ENCODE peak calls at places on chromosomes 2 and 18, in eight cellular contexts. One of them, this sample, is unnamed.

GRCh38 chr2:238096311-238097011 is 3.7 kb upstream of the ESPNL start:
- DNase-seq in progenitor cell of endocrine pancreas: no peak
- DNase-seq in amygdala: no peak
- DNase-seq in amniotic stem cell: no peak
- DNase-seq in ureter: no peak
- DNase-seq in astrocyte of the spinal cord: peak; percentile 17
- DNase-seq in posterior cingulate gyrus: no peak
- DNase-seq in T-helper 1 cell: no peak
- DNase-seq in this sample: peak; percentile 84

GRCh38 chr18:32122039-32122438 is 30.4 kb downstream of the RNF138 start:
- DNase-seq in progenitor cell of endocrine pancreas: no peak
- DNase-seq in amygdala: no peak
- DNase-seq in amniotic stem cell: no peak
- DNase-seq in astrocyte of the spinal cord: no peak
- DNase-seq in T-helper 1 cell: no peak
- DNase-seq in posterior cingulate gyrus: no peak
- DNase-seq in ureter: no peak
- DNase-seq in this sample: no peak

GRCh38 chr18:64679121-64679520 is 530.2 kb upstream of the LINC00305 start:
- DNase-seq in T-helper 1 cell: no peak
- DNase-seq in ureter: no peak
- DNase-seq in astrocyte of the spinal cord: no peak
- DNase-seq in progenitor cell of endocrine pancreas: no peak
- DNase-seq in amniotic stem cell: no peak
- DNase-seq in posterior cingulate gyrus: no peak
- DNase-seq in amygdala: no peak
- DNase-seq in this sample: no peak

GRCh38 chr2:64311948-64312621 is 141.9 kb upstream of the LGALSL start:
- DNase-seq in progenitor cell of endocrine pancreas: no peak
- DNase-seq in ureter: peak; percentile 72
- DNase-seq in T-helper 1 cell: no peak
- DNase-seq in amniotic stem cell: peak; percentile 74
- DNase-seq in amygdala: peak; percentile 70
- DNase-seq in astrocyte of the spinal cord: peak; percentile 74
- DNase-seq in posterior cingulate gyrus: peak; percentile 73
- DNase-seq in this sample: no peak

GRCh38 chr2:168849610-168850009 is 40.6 kb downstream of the SPC25 start:
- DNase-seq in amniotic stem cell: no peak
- DNase-seq in astrocyte of the spinal cord: peak; percentile 28
- DNase-seq in posterior cingulate gyrus: no peak
- DNase-seq in ureter: no peak
- DNase-seq in progenitor cell of endocrine pancreas: no peak
- DNase-seq in amygdala: no peak
- DNase-seq in T-helper 1 cell: no peak
- DNase-seq in this sample: no peak

GRCh38 chr2:150621800-150622199 is 134.3 kb upstream of the RND3 start:
- DNase-seq in amniotic stem cell: peak; percentile 84
- DNase-seq in ureter: no peak
- DNase-seq in posterior cingulate gyrus: no peak
- DNase-seq in progenitor cell of endocrine pancreas: no peak
- DNase-seq in astrocyte of the spinal cord: peak; percentile 78
- DNase-seq in amygdala: no peak
- DNase-seq in T-helper 1 cell: no peak
- DNase-seq in this sample: no peak

GRCh38 chr2:16115881-16116830 is 175.8 kb downstream of the MYCN start:
- DNase-seq in T-helper 1 cell: no peak
- DNase-seq in posterior cingulate gyrus: no peak
- DNase-seq in amygdala: no peak
- DNase-seq in amniotic stem cell: no peak
- DNase-seq in progenitor cell of endocrine pancreas: no peak
- DNase-seq in ureter: no peak
- DNase-seq in astrocyte of the spinal cord: no peak
- DNase-seq in this sample: no peak

GRCh38 chr2:29370581-29371125 is 255.4 kb downstream of the CLIP4 start:
- DNase-seq in amygdala: no peak
- DNase-seq in ureter: no peak
- DNase-seq in progenitor cell of endocrine pancreas: no peak
- DNase-seq in posterior cingulate gyrus: no peak
- DNase-seq in amniotic stem cell: no peak
- DNase-seq in T-helper 1 cell: no peak
- DNase-seq in astrocyte of the spinal cord: no peak
- DNase-seq in this sample: no peak

GRCh38 chr2:108388045-108388444 is 10.3 kb downstream of the SULT1C4 start:
- DNase-seq in progenitor cell of endocrine pancreas: no peak
- DNase-seq in T-helper 1 cell: no peak
- DNase-seq in astrocyte of the spinal cord: no peak
- DNase-seq in amniotic stem cell: no peak
- DNase-seq in amygdala: no peak
- DNase-seq in ureter: no peak
- DNase-seq in posterior cingulate gyrus: no peak
- DNase-seq in this sample: no peak

GRCh38 chr2:149743842-149744468 is 156.4 kb upstream of the MMADHC start:
- DNase-seq in astrocyte of the spinal cord: peak; percentile 89
- DNase-seq in progenitor cell of endocrine pancreas: no peak
- DNase-seq in amygdala: no peak
- DNase-seq in amniotic stem cell: peak; percentile 81
- DNase-seq in posterior cingulate gyrus: no peak
- DNase-seq in ureter: no peak
- DNase-seq in T-helper 1 cell: no peak
- DNase-seq in this sample: no peak

GRCh38 chr2:172889287-172889686 is 153.6 kb downstream of the RAPGEF4 start:
- DNase-seq in ureter: no peak
- DNase-seq in astrocyte of the spinal cord: no peak
- DNase-seq in posterior cingulate gyrus: no peak
- DNase-seq in progenitor cell of endocrine pancreas: no peak
- DNase-seq in T-helper 1 cell: no peak
- DNase-seq in amniotic stem cell: no peak
- DNase-seq in amygdala: no peak
- DNase-seq in this sample: no peak

GRCh38 chr18:76686737-76687231 is 135.6 kb upstream of the ZNF236 start:
- DNase-seq in T-helper 1 cell: no peak
- DNase-seq in ureter: peak; percentile 78
- DNase-seq in amygdala: no peak
- DNase-seq in amniotic stem cell: peak; percentile 13
- DNase-seq in progenitor cell of endocrine pancreas: peak; percentile 24
- DNase-seq in posterior cingulate gyrus: peak; percentile 62
- DNase-seq in astrocyte of the spinal cord: peak; percentile 68
- DNase-seq in this sample: no peak

GRCh38 chr2:117771969-117772630 is 42.4 kb upstream of the DDX18 start:
- DNase-seq in posterior cingulate gyrus: no peak
- DNase-seq in amniotic stem cell: no peak
- DNase-seq in astrocyte of the spinal cord: peak; percentile 38
- DNase-seq in ureter: no peak
- DNase-seq in T-helper 1 cell: no peak
- DNase-seq in amygdala: no peak
- DNase-seq in progenitor cell of endocrine pancreas: no peak
- DNase-seq in this sample: no peak

This sample was measured in osteocyte.